ENCODE peak calls at places on chromosomes 13 and 19, in seven cellular contexts. Q is stomach; G is epithelial cell of esophagus; F is effector memory CD4-positive, alpha-beta T cell; H is psoas muscle; U is brain microvascular endothelial cell; B is cardiac fibroblast. E is an unnamed sample.

GRCh38 chr13:110813646-110814624 is 100.4 kb downstream of the ING1 start:
- DNase-seq in H (no peak), F (no peak), G (no peak), Q (no peak), U (no peak), B (no peak), E (no peak)

GRCh38 chr13:72643339-72643989 is 84.0 kb downstream of the MZT1 start:
- DNase-seq in H (peak), G (peak), F (no peak), Q (peak), U (peak), B (peak), E (peak)

GRCh38 chr19:3788991-3789778 is 3.0 kb upstream of the MATK start:
- DNase-seq in G (no peak), H (no peak), B (no peak), Q (no peak), U (no peak), F (no peak), E (no peak)

GRCh38 chr13:101297794-101298193 is 118.5 kb downstream of the NALCN start:
- DNase-seq in G (no peak), Q (no peak), F (no peak), B (no peak), U (no peak), H (no peak), E (no peak)

GRCh38 chr13:43387880-43388279 is 364.5 kb downstream of the DNAJC15 start:
- DNase-seq in U (no peak), B (no peak), Q (no peak), F (no peak), G (no peak), H (no peak), E (no peak)

GRCh38 chr13:25802579-25802978 is 249.2 kb downstream of the SHISA2 start:
- DNase-seq in B (no peak), H (no peak), U (no peak), G (no peak), Q (no peak), F (no peak), E (no peak)

GRCh38 chr13:33639158-33639557 is 178.8 kb upstream of the RFC3 start:
- DNase-seq in F (no peak), U (peak), Q (no peak), B (peak), H (peak), G (peak), E (no peak)

GRCh38 chr19:45616709-45617027 is 14.7 kb upstream of the GPR4 start:
- DNase-seq in B (no peak), G (no peak), U (no peak), Q (no peak), H (no peak), F (no peak), E (no peak)

GRCh38 chr13:68927387-68928026 is 1180.1 kb upstream of the ATXN8OS start:
- DNase-seq in U (no peak), G (peak), B (no peak), F (no peak), Q (no peak), H (no peak), E (no peak)

GRCh38 chr13:99751517-99752199 is 219.9 kb downstream of the ZIC5 start:
- DNase-seq in H (no peak), U (no peak), F (no peak), B (no peak), Q (no peak), G (no peak), E (no peak)

GRCh38 chr13:100300708-100301107 is 211.8 kb downstream of the PCCA start:
- DNase-seq in F (no peak), U (no peak), B (no peak), H (no peak), G (peak), Q (no peak), E (no peak)

GRCh38 chr13:110373617-110374016 is 66.5 kb downstream of the COL4A2 start:
- DNase-seq in U (no peak), B (no peak), G (no peak), F (no peak), H (no peak), Q (no peak), E (no peak)

GRCh38 chr13:110371550-110372465 is 64.7 kb downstream of the COL4A2 start:
- DNase-seq in U (peak), G (peak), B (peak), H (no peak), F (no peak), Q (no peak), E (no peak)

GRCh38 chr13:83065136-83065535 is 817.1 kb downstream of the SLITRK1 start:
- DNase-seq in G (no peak), U (peak), Q (no peak), B (peak), F (no peak), H (peak), E (no peak)

GRCh38 chr19:36112678-36113077 is 1.7 kb downstream of the OVOL3 start:
- DNase-seq in F (no peak), H (no peak), U (no peak), Q (no peak), G (no peak), B (no peak), E (no peak)

GRCh38 chr19:53461866-53462265 is 5.7 kb upstream of the ZNF813 start:
- DNase-seq in U (no peak), H (no peak), F (no peak), B (no peak), Q (no peak), G (peak), E (no peak)

GRCh38 chr19:23771761-23772667 is 13.3 kb upstream of the ZNF681 start:
- DNase-seq in F (no peak), G (peak), Q (no peak), U (no peak), H (no peak), B (no peak), E (no peak)

GRCh38 chr13:101529419-101529818 is 76.9 kb downstream of the ITGBL1 start:
- DNase-seq in F (no peak), Q (no peak), U (peak), B (peak), H (no peak), G (peak), E (no peak)

GRCh38 chr19:40872209-40872608 is 9.8 kb downstream of the CYP2A7 start:
- DNase-seq in G (no peak), U (no peak), B (no peak), F (no peak), H (no peak), Q (no peak), E (no peak)

GRCh38 chr13:32264407-32264806 is 50.8 kb downstream of the ZAR1L start:
- DNase-seq in G (peak), H (peak), F (no peak), Q (peak), B (peak), U (peak), E (no peak)

GRCh38 chr13:112690242-112690943 is 555 bp downstream of the ATP11A start:
- DNase-seq in U (no peak), H (peak), G (peak), F (no peak), Q (peak), B (peak), E (no peak)

GRCh38 chr13:84362777-84363176 is 480.5 kb upstream of the SLITRK1 start:
- DNase-seq in U (no peak), H (no peak), B (peak), G (peak), Q (no peak), F (no peak), E (no peak)

GRCh38 chr13:54657588-54657987 is 1629.0 kb downstream of the OLFM4 start:
- DNase-seq in H (no peak), Q (no peak), F (no peak), B (no peak), G (no peak), U (no peak), E (no peak)

GRCh38 chr13:101035119-101035620 is 360.6 kb upstream of the TMTC4 start:
- DNase-seq in H (no peak), U (no peak), Q (no peak), F (no peak), G (no peak), B (no peak), E (no peak)

GRCh38 chr13:77980592-77980991 is 62.0 kb upstream of the EDNRB start:
- DNase-seq in Q (no peak), G (peak), B (peak), F (no peak), H (no peak), U (peak), E (no peak)

DNA sequence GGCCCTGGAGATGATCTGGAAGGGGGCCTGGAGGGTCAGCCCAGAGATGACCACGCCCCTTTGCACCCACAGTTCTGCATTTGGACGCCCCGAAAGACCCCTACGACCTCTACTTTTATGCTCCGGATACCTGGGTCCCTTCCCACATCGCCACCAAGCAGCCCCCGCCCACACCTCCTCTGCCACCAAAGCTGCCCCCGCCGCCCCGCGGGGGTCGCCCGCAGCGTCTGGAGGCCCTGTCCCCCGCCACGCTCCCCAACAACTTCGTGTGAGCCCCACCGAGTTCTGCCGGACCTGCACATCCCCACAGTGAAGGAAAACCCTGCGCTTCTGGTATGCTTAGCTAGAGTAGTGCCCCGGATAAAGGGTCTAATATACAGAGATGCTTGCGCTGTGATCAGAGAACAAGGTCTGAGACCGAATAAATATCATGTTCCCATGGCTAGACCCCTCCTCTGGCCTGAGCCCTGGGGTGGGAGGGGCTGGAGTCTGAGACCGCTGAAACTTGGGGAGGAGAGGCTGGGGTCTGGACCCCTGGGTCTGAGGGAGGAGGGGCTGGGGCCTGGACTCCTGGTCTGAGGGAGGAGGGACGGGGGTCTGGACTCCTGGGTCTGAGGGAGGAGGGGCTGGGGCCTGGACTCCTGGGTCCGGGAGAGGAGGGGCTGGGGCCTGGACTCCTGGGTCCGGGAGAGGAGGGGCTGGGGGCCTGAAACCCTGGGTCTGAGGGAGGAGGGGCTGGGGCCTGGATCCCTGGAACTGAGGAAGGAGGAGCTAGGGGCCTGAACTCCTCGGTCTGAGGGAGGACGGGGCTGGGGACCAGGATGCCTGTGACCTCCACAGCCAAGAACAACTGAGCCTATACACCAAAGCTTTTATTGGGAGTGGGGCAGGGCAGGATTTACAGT is 3.6 kb downstream of the GFY start:
- DNase-seq in Q (no peak), G (no peak), U (no peak), F (no peak), H (no peak), B (no peak), E (no peak)
- H3K4me3 ChIP-seq in Q (peak), G (no peak), U (no peak), F (peak), H (peak), B (no peak), E (no peak)

GRCh38 chr19:39411006-39411831 is 1.2 kb upstream of the PLEKHG2 start:
- DNase-seq in F (no peak), G (peak), H (peak), Q (peak), B (no peak), U (peak), E (no peak)
- H3K4me3 ChIP-seq in F (peak), G (peak), H (peak), Q (peak), B (no peak), U (peak), E (peak)

GRCh38 chr19:18521692-18522123 is at the start of gene ELL:
- DNase-seq in H (no peak), G (no peak), Q (no peak), U (no peak), F (no peak), B (no peak), E (no peak)

GRCh38 chr19:18522124-18522861 is 423 bp upstream of the ELL start:
- DNase-seq in Q (peak), H (peak), B (peak), U (peak), F (peak), G (peak), E (peak)

GRCh38 chr19:18520848-18521691 is 800 bp downstream of the ELL start:
- DNase-seq in Q (peak), B (no peak), F (no peak), G (peak), U (no peak), H (peak), E (no peak)

GRCh38 chr19:18518639-18519038 is 3.2 kb downstream of the ELL start:
- DNase-seq in B (no peak), Q (no peak), U (no peak), H (no peak), G (no peak), F (no peak), E (no peak)

DNA sequence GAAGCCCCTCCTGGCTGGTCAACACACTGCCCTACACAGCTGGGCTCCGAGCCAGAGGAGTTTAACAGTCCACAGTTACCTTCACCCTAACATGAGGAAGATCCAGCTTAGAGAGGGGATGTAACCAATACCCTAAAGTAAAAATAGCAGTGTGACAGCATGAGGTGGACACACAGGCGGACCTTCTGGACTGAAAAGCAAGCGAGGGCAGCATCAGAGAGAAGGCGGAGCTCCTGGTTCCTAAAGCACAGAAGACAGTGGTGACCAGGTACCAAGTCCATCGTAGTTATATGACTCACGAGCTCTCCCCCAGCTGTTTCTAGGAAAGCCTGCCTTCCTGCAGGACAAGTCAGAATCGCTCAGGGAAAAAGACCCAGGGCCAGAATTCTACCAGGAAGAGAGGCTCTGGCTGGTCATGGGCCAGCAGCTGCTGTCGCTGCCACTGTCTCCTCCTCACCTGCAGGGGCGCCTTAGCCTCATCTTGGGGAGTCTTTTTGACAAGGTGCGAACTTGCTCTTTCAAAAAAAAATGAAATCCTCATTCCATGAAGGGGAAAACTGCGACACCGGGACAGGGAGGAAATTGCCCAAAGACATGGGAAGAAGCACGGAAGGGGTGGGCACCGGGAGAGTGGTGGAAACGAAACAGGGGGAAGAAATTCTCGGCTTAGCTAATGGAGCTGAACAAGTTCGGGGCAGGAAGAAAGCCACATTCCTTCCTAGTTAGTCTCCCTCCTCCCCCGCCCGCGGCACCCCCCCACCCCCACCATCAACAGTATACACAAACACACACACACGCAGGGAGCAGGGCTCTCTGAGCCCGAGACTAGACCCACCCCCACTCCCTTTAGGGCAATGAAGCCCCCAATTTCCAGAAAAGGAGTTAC is 1.7 kb downstream of the ELL start:
- DNase-seq in G (peak), H (peak), U (peak), B (peak), Q (peak), F (peak), E (peak)
- H3K4me3 ChIP-seq in G (peak), H (peak), U (peak), B (peak), Q (peak), F (peak), E (peak)

GRCh38 chr13:98717256-98717655 is 35.2 kb downstream of the SLC15A1 start:
- DNase-seq in G (no peak), B (no peak), U (no peak), F (no peak), H (no peak), Q (no peak), E (no peak)

GRCh38 chr13:98717891-98718290 is 34.6 kb downstream of the SLC15A1 start:
- DNase-seq in H (no peak), U (no peak), Q (no peak), G (no peak), B (no peak), F (no peak), E (no peak)

GRCh38 chr13:98721825-98722510 is 30.5 kb downstream of the SLC15A1 start:
- DNase-seq in B (peak), Q (no peak), H (no peak), F (no peak), G (peak), U (no peak), E (no peak)

GRCh38 chr13:98722958-98723357 is 29.5 kb downstream of the SLC15A1 start:
- DNase-seq in Q (no peak), H (no peak), B (no peak), G (peak), F (no peak), U (no peak), E (no peak)

GRCh38 chr13:98719527-98720250 is 32.8 kb downstream of the SLC15A1 start:
- DNase-seq in G (no peak), F (no peak), Q (no peak), B (no peak), H (no peak), U (no peak), E (no peak)
- H3K4me3 ChIP-seq in G (no peak), F (no peak), Q (no peak), B (no peak), H (no peak), U (no peak), E (no peak)

GRCh38 chr13:46896346-46897138 is at the start of gene HTR2A:
- DNase-seq in G (peak), B (peak), Q (peak), H (no peak), U (peak), F (no peak), E (no peak)

GRCh38 chr13:46894534-46894906 is 2.3 kb downstream of the HTR2A start:
- DNase-seq in H (no peak), G (no peak), F (no peak), B (no peak), Q (no peak), U (no peak), E (no peak)

GRCh38 chr13:46893820-46894533 is 2.9 kb downstream of the HTR2A start:
- DNase-seq in U (peak), F (peak), B (peak), Q (peak), H (peak), G (peak), E (peak)

DNA sequence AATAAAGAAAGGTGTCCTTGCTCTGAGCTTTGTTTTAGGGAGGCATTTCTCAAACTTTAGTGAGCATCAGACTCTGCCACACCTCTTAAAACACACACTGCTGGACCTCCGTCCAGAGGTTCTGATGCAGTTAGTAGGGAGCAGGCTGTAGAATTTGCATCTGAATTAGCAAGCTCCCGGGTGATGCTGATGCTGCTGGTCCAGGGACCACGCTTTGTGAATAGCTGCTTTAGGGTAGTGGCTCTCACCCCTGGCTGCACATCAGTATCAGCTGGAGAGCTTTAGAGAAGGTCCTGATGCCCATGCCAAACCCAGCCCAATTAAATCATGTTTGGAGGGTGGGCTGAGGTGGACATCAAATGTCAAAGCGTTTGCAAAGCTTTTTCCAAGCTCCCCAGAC is 3.6 kb downstream of the HTR2A start:
- DNase-seq in Q (no peak), F (no peak), H (no peak), G (no peak), B (no peak), U (no peak), E (no peak)
- H3K4me3 ChIP-seq in Q (peak), F (no peak), H (peak), G (no peak), B (no peak), U (no peak), E (peak)

GRCh38 chr13:44484562-44485164 is 91.5 kb downstream of the TSC22D1 start:
- DNase-seq in B (no peak), Q (no peak), U (no peak), G (no peak), H (no peak), F (no peak), E (no peak)
- H3K4me3 ChIP-seq in B (no peak), Q (no peak), U (no peak), G (no peak), H (peak), F (peak), E (no peak)

DNA sequence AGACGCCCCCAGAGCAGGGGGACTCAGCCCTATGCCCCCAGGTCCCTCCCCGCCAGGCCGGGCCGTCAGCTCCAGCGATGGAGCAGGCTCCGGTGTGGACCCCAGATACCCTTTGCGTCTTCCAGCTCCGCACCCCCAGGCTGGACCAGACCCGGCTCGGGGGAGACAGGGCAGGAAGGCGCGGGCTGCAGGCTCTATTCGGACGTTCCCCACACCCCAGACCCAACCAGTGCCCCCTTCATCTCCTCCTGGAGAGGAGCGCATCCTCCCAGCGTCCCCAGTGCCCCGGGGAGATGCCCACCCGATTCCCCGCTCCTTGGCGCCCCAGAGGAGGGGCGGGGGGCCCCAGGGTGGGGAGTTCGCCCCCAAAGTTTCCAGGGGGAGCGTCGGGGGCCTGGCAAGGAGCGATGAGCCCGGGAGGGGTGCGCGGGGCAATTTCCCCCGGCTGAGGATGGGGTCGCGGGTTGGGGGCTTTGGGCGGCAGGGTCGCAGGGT is 389 bp downstream of the LINGO3 start:
- DNase-seq in F (no peak), Q (no peak), U (no peak), B (no peak), G (no peak), H (no peak), E (no peak)
- H3K4me3 ChIP-seq in F (no peak), Q (no peak), U (no peak), B (no peak), G (no peak), H (peak), E (peak)

GRCh38 chr19:49645592-49645991 is 3.6 kb downstream of the SCAF1 start:
- DNase-seq in U (no peak), G (no peak), Q (no peak), F (no peak), H (no peak), B (no peak), E (no peak)

GRCh38 chr19:49642488-49643035 is 553 bp downstream of the SCAF1 start:
- DNase-seq in F (no peak), Q (no peak), B (peak), H (no peak), G (no peak), U (no peak), E (no peak)

GRCh38 chr19:49645995-49646394 is 4.0 kb downstream of the SCAF1 start:
- DNase-seq in F (no peak), B (no peak), G (no peak), Q (no peak), H (no peak), U (no peak), E (no peak)

GRCh38 chr19:49641688-49642487 is at the start of gene SCAF1:
- DNase-seq in B (peak), U (peak), H (peak), Q (peak), F (peak), G (peak), E (peak)

GRCh38 chr19:49643466-49643865 is 1.5 kb downstream of the SCAF1 start:
- DNase-seq in H (no peak), B (no peak), U (no peak), Q (no peak), F (no peak), G (no peak), E (no peak)
- H3K4me3 ChIP-seq in H (peak), B (no peak), U (peak), Q (peak), F (no peak), G (peak), E (no peak)

E was measured in dorsolateral prefrontal cortex.